ENCODE peak calls at places on chromosomes 16 and 17, in four cellular contexts. K is GM12878, T is HepG2, O is K562. D is an unnamed sample.

GRCh38 chr16:4391635-4392381 is 20.2 kb downstream of the VASN start:
- DNase-seq in T (no peak), K (no peak), O (no peak), D (peak)

GRCh38 chr17:29043539-29044165 is 711 bp downstream of the PIPOX start:
- DNase-seq in K (no peak), O (no peak), T (no peak), D (no peak)

GRCh38 chr16:54176376-54176901 is 110.1 kb downstream of the IRX3 start:
- DNase-seq in O (no peak), T (peak), K (no peak), D (peak)

GRCh38 chr16:78443780-78444422 is 344.4 kb downstream of the WWOX start:
- DNase-seq in T (no peak), K (no peak), O (no peak), D (no peak)

GRCh38 chr17:45070809-45071208 is 9.7 kb downstream of the NMT1 start:
- DNase-seq in K (no peak), O (no peak), T (no peak), D (no peak)

GRCh38 chr17:46194393-46195216 is 1.4 kb upstream of the KANSL1 start:
- DNase-seq in K (peak), T (no peak), O (peak), D (no peak)

GRCh38 chr17:8719291-8720246 is 25.1 kb downstream of the CCDC42 start:
- DNase-seq in O (no peak), T (no peak), K (no peak), D (no peak)

GRCh38 chr17:57674894-57675293 is 70.2 kb downstream of the CCDC182 start:
- DNase-seq in K (no peak), O (no peak), T (no peak), D (no peak)

GRCh38 chr16:75230471-75231110 is 11.8 kb downstream of the CTRB1 start:
- DNase-seq in O (no peak), K (no peak), T (no peak), D (no peak)

GRCh38 chr16:15775209-15775608 is 81.6 kb downstream of the MYH11 start:
- DNase-seq in K (peak), O (no peak), T (no peak), D (no peak)

GRCh38 chr17:45748911-45749310 is 35.2 kb upstream of the CRHR1 start:
- DNase-seq in K (no peak), T (no peak), O (no peak), D (no peak)

GRCh38 chr16:54055191-54055590 is 231.4 kb downstream of the IRX3 start:
- DNase-seq in K (no peak), T (no peak), O (no peak), D (no peak)

GRCh38 chr16:86619263-86619935 is 41.0 kb downstream of the FOXL1 start:
- DNase-seq in O (peak), T (no peak), K (no peak), D (peak)

GRCh38 chr17:49727353-49727752 is 19.6 kb upstream of the SLC35B1 start:
- DNase-seq in O (no peak), K (no peak), T (no peak), D (no peak)

GRCh38 chr17:8345052-8345690 is 5.5 kb downstream of the ODF4 start:
- DNase-seq in K (no peak), T (no peak), O (no peak), D (no peak)

GRCh38 chr17:9026741-9027140 is 5.4 kb downstream of the NTN1 start:
- DNase-seq in K (no peak), T (no peak), O (no peak), D (no peak)

GRCh38 chr16:77918792-77919707 is 103.3 kb upstream of the CLEC3A start:
- DNase-seq in O (no peak), T (peak), K (no peak), D (no peak)

GRCh38 chr16:19524356-19524865 is 669 bp downstream of the CCP110 start:
- DNase-seq in O (no peak), K (no peak), T (no peak), D (no peak)

GRCh38 chr17:43547189-43547550 is 1.0 kb upstream of the ETV4 start:
- DNase-seq in T (no peak), O (no peak), K (no peak), D (no peak)

GRCh38 chr17:12947047-12947446 is 70.8 kb downstream of the ELAC2 start:
- DNase-seq in K (no peak), O (no peak), T (no peak), D (no peak)

GRCh38 chr17:72118588-72119279 is 2.1 kb upstream of the SOX9 start:
- DNase-seq in T (peak), K (peak), O (peak), D (peak)

GRCh38 chr16:64416232-64417010 is 705.4 kb downstream of the CDH11 start:
- DNase-seq in K (no peak), T (no peak), O (no peak), D (no peak)

GRCh38 chr16:81532491-81533174 is 88.0 kb downstream of the CMIP start:
- DNase-seq in K (no peak), T (peak), O (no peak), D (no peak)

GRCh38 chr16:1458336-1458976 is 14.1 kb upstream of the CCDC154 start:
- DNase-seq in T (no peak), O (no peak), K (no peak), D (no peak)

GRCh38 chr16:24972608-24973220 is 42.5 kb downstream of the ARHGAP17 start:
- DNase-seq in K (no peak), O (no peak), T (no peak), D (no peak)

GRCh38 chr17:55735784-55736405 is 13.2 kb upstream of the TMEM100 start:
- DNase-seq in O (peak), T (peak), K (no peak), D (peak)

GRCh38 chr17:40714473-40714872 is 10.9 kb upstream of the KRT24 start:
- DNase-seq in O (no peak), T (no peak), K (no peak), D (no peak)

GRCh38 chr17:38450699-38451029 is 22.4 kb downstream of the ARHGAP23 start:
- DNase-seq in T (no peak), O (no peak), K (no peak), D (no peak)

GRCh38 chr16:49528035-49528434 is 154.4 kb downstream of the C16orf78 start:
- DNase-seq in K (no peak), O (no peak), T (no peak), D (no peak)

GRCh38 chr17:64008346-64008745 is 10.2 kb downstream of the PRR29 start:
- DNase-seq in K (no peak), O (no peak), T (no peak), D (no peak)

GRCh38 chr17:67365762-67366192 is 600 bp downstream of the PSMD12 start:
- DNase-seq in O (peak), K (no peak), T (peak), D (no peak)

GRCh38 chr17:78237403-78238012 is 6.1 kb downstream of the TMEM235 start:
- DNase-seq in O (no peak), K (no peak), T (no peak), D (no peak)

GRCh38 chr17:57453841-57454240 is 197.5 kb downstream of the MSI2 start:
- DNase-seq in T (no peak), O (no peak), K (no peak), D (no peak)

GRCh38 chr17:48542956-48543853 is 1.7 kb downstream of the HOXB2 start:
- DNase-seq in T (no peak), O (peak), K (no peak), D (peak)

GRCh38 chr17:21458036-21458435 is 81.9 kb downstream of the KCNJ12 start:
- DNase-seq in T (no peak), K (no peak), O (no peak), D (peak)

GRCh38 chr17:49557204-49558024 is 18.3 kb upstream of the NXPH3 start:
- DNase-seq in T (peak), K (no peak), O (peak), D (peak)

GRCh38 chr17:3658784-3659449 is 9.5 kb downstream of the TAX1BP3 start:
- DNase-seq in K (no peak), O (no peak), T (no peak), D (no peak)

GRCh38 chr17:3657874-3658783 is 10.2 kb downstream of the TAX1BP3 start:
- DNase-seq in T (no peak), K (no peak), O (no peak), D (no peak)

GRCh38 chr17:3660311-3660891 is 8.0 kb downstream of the TAX1BP3 start:
- DNase-seq in T (no peak), O (no peak), K (no peak), D (no peak)

GRCh38 chr17:3657588-3657869 is 10.8 kb downstream of the TAX1BP3 start:
- DNase-seq in T (no peak), K (no peak), O (no peak), D (no peak)

DNA sequence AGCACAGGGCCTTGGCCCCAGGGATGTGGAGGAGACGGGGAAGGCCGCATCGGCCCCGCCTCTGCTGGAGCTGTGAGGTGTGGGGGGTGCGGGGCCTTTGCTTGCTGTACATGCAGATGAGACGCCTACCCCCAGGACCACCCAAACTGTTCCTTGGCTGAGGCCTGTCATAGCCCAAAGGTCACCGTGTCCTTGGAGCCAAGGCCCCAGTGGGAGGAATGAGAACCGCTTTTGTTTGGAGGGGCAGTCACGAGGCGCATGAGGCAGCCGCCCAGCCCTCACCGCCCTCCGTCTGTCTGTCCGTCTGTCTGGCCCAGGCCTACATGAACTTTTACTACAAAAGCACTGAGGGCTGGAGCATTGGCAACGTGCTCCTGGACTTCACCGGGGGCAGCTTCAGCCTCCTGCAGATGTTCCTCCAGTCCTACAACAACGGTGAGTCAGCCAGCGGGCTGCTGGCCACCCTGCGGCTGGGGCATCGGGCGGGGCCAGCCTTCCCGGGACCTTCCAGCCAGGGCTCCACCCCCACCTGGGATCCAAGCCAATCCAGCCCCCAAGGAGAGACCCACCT is 8.8 kb downstream of the TAX1BP3 start:
- DNase-seq in K (no peak), O (peak), T (no peak), D (no peak)
- TF ChIP-seq CREM in K (no peak), O (no peak), T (no peak), D (no peak)

DNA sequence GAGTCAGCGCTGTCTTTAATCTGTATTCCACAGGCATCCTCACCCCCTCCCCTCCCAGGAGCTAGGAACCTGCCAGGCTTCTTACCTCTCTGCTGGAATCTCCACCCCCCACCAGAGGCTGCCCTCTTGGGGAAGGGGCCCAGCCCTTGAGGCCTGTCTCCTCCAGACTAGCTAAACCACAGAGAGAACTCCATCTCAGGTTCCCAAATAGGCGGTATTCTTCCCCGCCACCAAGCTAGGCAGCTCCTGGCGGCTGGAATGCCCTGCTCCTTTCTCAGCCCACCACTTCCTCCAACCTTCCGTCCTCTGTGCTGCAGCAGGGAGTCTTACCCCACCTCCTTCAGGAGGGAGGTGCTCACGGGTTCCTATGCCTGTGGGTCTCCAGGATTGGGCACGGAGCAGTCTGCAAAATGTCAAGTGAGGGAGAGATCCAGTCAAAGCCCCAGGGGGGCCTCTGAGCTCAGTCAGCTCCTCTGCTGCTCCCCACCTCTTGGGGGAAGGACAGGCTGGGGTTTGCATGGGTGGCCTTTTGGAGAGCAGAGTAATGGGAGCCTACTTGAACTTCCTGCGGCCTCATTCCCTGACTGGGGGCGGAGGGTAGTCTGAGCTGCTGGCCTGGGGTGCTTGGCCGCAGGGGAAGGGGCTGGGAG is 55.7 kb downstream of the SREBF1 start:
- DNase-seq in T (no peak), K (no peak), O (no peak), D (peak)
- TF ChIP-seq CBFB in T (no peak), K (no peak), O (no peak), D (no peak)

GRCh38 chr16:23398987-23399805 is 53.8 kb downstream of the COG7 start:
- DNase-seq in O (no peak), K (no peak), T (no peak), D (peak)

GRCh38 chr16:23397464-23397863 is 55.5 kb downstream of the COG7 start:
- DNase-seq in O (no peak), K (no peak), T (no peak), D (no peak)

GRCh38 chr16:23392223-23392600 is 60.8 kb downstream of the COG7 start:
- DNase-seq in O (no peak), K (no peak), T (no peak), D (no peak)

GRCh38 chr16:23394141-23394540 is 58.8 kb downstream of the COG7 start:
- DNase-seq in K (no peak), O (no peak), T (no peak), D (no peak)

GRCh38 chr16:23395732-23396131 is 57.3 kb downstream of the COG7 start:
- DNase-seq in K (no peak), O (no peak), T (no peak), D (no peak)
- TF ChIP-seq CREM in K (no peak), O (no peak), T (no peak), D (no peak)

GRCh38 chr17:79904865-79905264 is 65.6 kb upstream of the CBX4 start:
- DNase-seq in T (no peak), O (no peak), K (no peak), D (peak)
- TF ChIP-seq CBFB in T (no peak), O (no peak), K (no peak), D (no peak)

DNA sequence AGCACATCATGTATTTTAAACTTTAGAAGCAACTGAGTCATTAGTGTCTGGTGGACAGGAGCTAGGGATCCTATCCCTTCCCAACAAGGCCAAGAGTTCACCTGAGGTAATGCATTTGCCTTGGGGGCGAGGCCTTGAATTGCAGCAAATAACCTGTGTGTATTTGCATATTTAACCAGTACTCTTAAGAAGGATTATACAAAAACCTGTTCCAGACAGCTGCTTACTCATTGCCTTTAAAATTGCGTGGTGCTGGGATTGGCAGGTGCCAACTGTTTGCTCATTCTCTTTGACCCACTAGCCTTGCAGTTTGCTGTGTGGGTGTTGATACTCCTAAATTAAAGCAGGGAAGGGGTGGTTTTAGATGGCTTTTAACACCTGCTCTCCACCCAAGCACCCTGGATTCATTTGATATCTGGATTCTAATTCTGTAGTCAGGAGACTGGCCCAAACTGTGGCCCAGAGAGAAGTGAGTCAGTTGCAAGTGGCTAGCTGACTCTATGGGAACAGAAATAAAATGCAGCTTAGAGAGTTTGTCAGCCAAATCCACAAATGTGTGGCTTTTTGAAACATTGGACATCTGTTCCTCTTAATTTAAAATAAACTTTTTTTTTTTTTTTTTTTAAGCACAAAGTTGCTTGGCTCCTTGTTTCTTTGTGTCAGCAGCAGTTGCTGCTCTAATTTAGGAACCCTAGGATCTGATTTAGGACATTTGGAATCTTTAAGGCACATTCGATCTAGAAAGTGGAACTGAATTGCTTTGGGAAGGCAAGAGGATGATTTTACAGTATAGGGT is 47.0 kb downstream of the TUBD1 start:
- DNase-seq in K (no peak), T (peak), O (peak), D (no peak)
- TF ChIP-seq CREM in K (no peak), T (no peak), O (no peak), D (no peak)